ENCODE peak calls at places on chromosomes 11 and 22, in nine cellular contexts. Y is heart left ventricle, I is uterus, S is body of pancreas, R is right lobe of liver, W is IMR-90, L is adrenal gland, G is suprapubic skin, O is tibial nerve. E is an unnamed sample.
A peak's percentile ranks its signal among the peaks of the same experiment; 100 is the strongest.

GRCh38 chr11:45870706-45871105 is 14.7 kb upstream of the MAPK8IP1 start:
- DNase-seq in I (no peak), W (no peak), R (no peak), Y (no peak), O (no peak), L (no peak), G (no peak), S (no peak), E (no peak)

GRCh38 chr11:14380947-14381555 is 22.1 kb upstream of the RRAS2 start:
- DNase-seq in L (peak; percentile 76), S (peak; percentile 81), W (peak; percentile 36), R (peak; percentile 83), I (peak; percentile 71), Y (peak; percentile 86), O (peak; percentile 54), G (peak; percentile 83), E (peak; percentile 58)

GRCh38 chr11:33690290-33691050 is 10.2 kb downstream of the C11orf91 start:
- DNase-seq in O (peak; percentile 52), R (peak; percentile 54), I (peak; percentile 64), G (peak; percentile 92), W (peak; percentile 99), Y (no peak), L (peak; percentile 46), S (peak; percentile 50), E (peak; percentile 82)

GRCh38 chr22:27947461-27947860 is 28.4 kb upstream of the PITPNB start:
- DNase-seq in Y (no peak), I (no peak), W (no peak), O (no peak), L (no peak), R (no peak), S (no peak), G (no peak), E (no peak)

GRCh38 chr11:112318193-112318592 is 57.5 kb upstream of the PLET1 start:
- DNase-seq in O (no peak), G (no peak), Y (no peak), S (no peak), I (no peak), L (no peak), W (peak; percentile 96), R (no peak), E (peak; percentile 19)

GRCh38 chr11:124114942-124115781 is at the start of gene VWA5A:
- DNase-seq in O (peak; percentile 40), R (peak; percentile 88), W (peak; percentile 86), S (peak; percentile 90), I (peak; percentile 74), G (peak; percentile 83), Y (peak; percentile 77), L (peak; percentile 90), E (peak; percentile 52)

GRCh38 chr22:20977019-20977418 is 5.1 kb upstream of the LZTR1 start:
- DNase-seq in O (no peak), L (no peak), I (no peak), Y (no peak), W (no peak), S (no peak), R (no peak), G (no peak), E (no peak)

GRCh38 chr11:71456294-71456693 is 3.3 kb downstream of the NADSYN1 start:
- DNase-seq in Y (no peak), I (no peak), G (peak; percentile 40), S (no peak), R (peak; percentile 7), L (no peak), W (no peak), O (no peak), E (no peak)

GRCh38 chr11:122179966-122180365 is 64.0 kb upstream of the BLID start:
- DNase-seq in O (no peak), G (no peak), L (no peak), R (no peak), S (no peak), Y (no peak), I (no peak), W (no peak), E (no peak)

GRCh38 chr11:69702239-69702668 is 1.6 kb downstream of the FGF19 start:
- DNase-seq in G (no peak), Y (no peak), O (no peak), L (no peak), W (no peak), S (no peak), R (no peak), I (no peak), E (no peak)

GRCh38 chr22:27385261-27385998 is 416.1 kb downstream of the MN1 start:
- DNase-seq in Y (no peak), I (no peak), R (no peak), W (no peak), O (no peak), S (no peak), G (no peak), L (no peak), E (no peak)

GRCh38 chr11:20197881-20198280 is 37.6 kb upstream of the DBX1 start:
- DNase-seq in R (no peak), S (no peak), O (no peak), Y (no peak), I (no peak), L (no peak), W (no peak), G (no peak), E (no peak)

GRCh38 chr11:80873309-80873999 is 1432.6 kb upstream of the TENM4 start:
- DNase-seq in Y (no peak), L (no peak), R (no peak), W (no peak), S (no peak), G (no peak), O (no peak), I (no peak), E (no peak)

GRCh38 chr22:44994399-44995281 is 15.2 kb downstream of the PHF21B start:
- DNase-seq in Y (no peak), R (no peak), O (no peak), G (no peak), W (no peak), L (no peak), S (no peak), I (no peak), E (no peak)

GRCh38 chr22:22999473-22999872 is 70.8 kb upstream of the GNAZ start:
- DNase-seq in G (no peak), O (no peak), S (no peak), Y (no peak), W (no peak), I (no peak), R (no peak), L (no peak), E (no peak)

DNA sequence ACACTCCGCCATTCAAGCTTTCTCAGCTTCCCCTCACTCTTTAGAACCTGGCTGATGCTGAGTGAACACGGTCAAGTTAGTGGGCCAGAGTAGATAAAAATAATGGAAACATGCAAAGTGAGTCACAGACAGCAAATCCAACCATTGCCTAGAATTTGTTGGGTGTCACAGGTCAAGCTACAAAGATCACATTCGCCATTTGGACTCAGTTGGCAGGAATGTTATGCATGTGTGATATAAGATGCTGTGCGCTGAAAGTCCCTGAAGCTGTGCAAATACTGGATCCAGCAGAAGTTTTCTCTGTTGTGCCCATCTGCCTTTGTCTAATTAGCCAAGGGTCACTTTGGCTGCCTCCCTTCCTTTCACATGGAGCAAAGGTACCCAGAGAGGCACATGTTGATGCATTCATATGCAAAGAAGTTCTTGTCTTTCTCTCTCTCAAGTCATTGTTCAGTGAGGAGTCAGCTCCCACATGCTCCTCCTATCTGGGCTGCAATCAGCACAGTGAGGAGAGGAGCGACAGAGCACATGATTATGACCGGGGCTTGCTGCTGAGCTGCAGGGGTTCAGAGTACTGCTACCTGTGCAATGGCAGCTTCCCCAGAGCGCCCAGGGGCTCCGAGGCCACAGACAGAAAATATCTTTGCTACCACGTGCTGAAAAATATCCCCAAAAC is 39.7 kb downstream of the FLI1 start:
- DNase-seq in G (no peak), R (no peak), Y (no peak), O (no peak), L (no peak), I (no peak), W (peak; percentile 66), S (no peak), E (no peak)
- TF ChIP-seq POLR2A in G (no peak), R (no peak), Y (no peak), O (no peak), L (no peak), I (no peak), W (no peak), S (no peak), E (no peak)

GRCh38 chr11:392102-392777 is 1.8 kb upstream of the PKP3 start:
- DNase-seq in I (no peak), R (no peak), Y (no peak), W (no peak), G (no peak), O (no peak), L (no peak), S (no peak), E (no peak)

GRCh38 chr11:391117-392017 is 2.6 kb upstream of the PKP3 start:
- DNase-seq in I (no peak), Y (no peak), L (no peak), R (no peak), W (no peak), O (no peak), S (no peak), G (no peak), E (no peak)

GRCh38 chr11:393219-394033 is 583 bp upstream of the PKP3 start:
- DNase-seq in R (no peak), L (no peak), W (peak; percentile 78), G (no peak), S (no peak), Y (no peak), O (no peak), I (no peak), E (peak; percentile 97)

GRCh38 chr11:387193-387793 is 6.7 kb upstream of the PKP3 start:
- DNase-seq in W (no peak), L (no peak), O (no peak), S (no peak), Y (no peak), I (no peak), G (no peak), R (no peak), E (no peak)

DNA sequence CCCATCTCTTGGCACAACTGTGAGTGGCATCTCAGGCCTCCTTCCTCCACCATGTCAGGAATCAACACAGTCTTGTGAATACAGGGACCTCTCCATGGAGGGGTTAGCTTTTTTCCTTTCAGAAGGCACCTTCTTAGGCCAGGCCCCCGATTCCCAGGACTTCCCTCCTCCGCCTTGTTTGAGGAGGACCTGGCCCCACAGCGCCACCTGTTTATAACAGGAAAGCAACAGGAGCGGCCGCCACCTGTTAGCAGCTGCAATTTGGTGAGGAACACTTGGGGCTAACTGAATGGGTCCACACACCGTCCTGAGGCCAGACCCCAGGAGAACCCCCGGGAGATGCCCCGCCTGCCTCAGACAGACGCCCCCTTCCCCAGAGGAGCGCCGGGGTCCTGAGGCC is 3.8 kb upstream of the PKP3 start:
- DNase-seq in S (peak; percentile 57), R (no peak), W (no peak), L (no peak), G (no peak), O (no peak), Y (no peak), I (no peak), E (no peak)
- TF ChIP-seq POLR2A in S (no peak), R (no peak), W (no peak), L (no peak), G (no peak), O (no peak), Y (no peak), I (no peak), E (no peak)

GRCh38 chr11:125166347-125166841 is 1.8 kb downstream of the PKNOX2 start:
- DNase-seq in L (no peak), Y (no peak), O (no peak), R (peak; percentile 32), W (no peak), S (peak; percentile 54), I (no peak), G (no peak), E (no peak)
- TF ChIP-seq POLR2A in L (no peak), Y (no peak), O (no peak), R (no peak), W (no peak), S (peak; percentile 25), I (no peak), G (no peak), E (no peak)

GRCh38 chr11:36237341-36237740 is 51.9 kb downstream of the COMMD9 start:
- DNase-seq in O (no peak), G (no peak), R (no peak), W (no peak), S (no peak), L (no peak), I (no peak), Y (no peak), E (no peak)
- TF ChIP-seq POLR2A in O (no peak), G (no peak), R (no peak), W (no peak), S (no peak), L (no peak), I (no peak), Y (no peak), E (no peak)